ENCODE peak calls at places on chromosomes 4 and X, in four cellular contexts. One of them, this sample, is unnamed.

GRCh38 chr4:78938474-78938867 is 767 bp downstream of the PAQR3 start:
- DNase-seq in Peyer's patch: no peak
- DNase-seq in tibial nerve: no peak
- DNase-seq in A549: no peak
- DNase-seq in this sample: no peak

GRCh38 chr4:111435986-111436744 is 709.1 kb upstream of the FAM241A start:
- DNase-seq in Peyer's patch: no peak
- DNase-seq in tibial nerve: no peak
- DNase-seq in A549: no peak
- DNase-seq in this sample: no peak

GRCh38 chrX:96685205-96686099 is 810 bp downstream of the DIAPH2 start:
- DNase-seq in A549: peak; percentile 42
- DNase-seq in tibial nerve: no peak
- DNase-seq in Peyer's patch: peak; percentile 17
- DNase-seq in this sample: peak; percentile 7

GRCh38 chr4:8391972-8392371 is 48.6 kb downstream of the ACOX3 start:
- DNase-seq in A549: no peak
- DNase-seq in Peyer's patch: no peak
- DNase-seq in tibial nerve: no peak
- DNase-seq in this sample: peak; percentile 30

GRCh38 chr4:113447695-113448265 is 313.8 kb downstream of the CAMK2D start:
- DNase-seq in Peyer's patch: no peak
- DNase-seq in A549: no peak
- DNase-seq in tibial nerve: no peak
- DNase-seq in this sample: no peak

GRCh38 chr4:181432347-181432746 is 810.9 kb upstream of the TENM3 start:
- DNase-seq in tibial nerve: no peak
- DNase-seq in Peyer's patch: no peak
- DNase-seq in A549: no peak
- DNase-seq in this sample: no peak

GRCh38 chr4:76127754-76128153 is 20.4 kb downstream of the NUP54 start:
- DNase-seq in A549: no peak
- DNase-seq in tibial nerve: no peak
- DNase-seq in Peyer's patch: no peak
- DNase-seq in this sample: no peak

GRCh38 chrX:56802921-56803848 is 74.1 kb downstream of the NBDY start:
- DNase-seq in tibial nerve: peak; percentile 22
- DNase-seq in A549: no peak
- DNase-seq in Peyer's patch: peak; percentile 71
- DNase-seq in this sample: no peak

GRCh38 chrX:446243-446642 is 59.5 kb upstream of the PPP2R3B start:
- DNase-seq in tibial nerve: no peak
- DNase-seq in Peyer's patch: no peak
- DNase-seq in A549: no peak
- DNase-seq in this sample: no peak

GRCh38 chr4:73499996-73500765 is 18.6 kb downstream of the AFM start:
- DNase-seq in tibial nerve: no peak
- DNase-seq in Peyer's patch: no peak
- DNase-seq in A549: no peak
- DNase-seq in this sample: no peak

GRCh38 chrX:40933132-40934078 is 151.8 kb upstream of the USP9X start:
- DNase-seq in Peyer's patch: no peak
- DNase-seq in A549: peak; percentile 36
- DNase-seq in tibial nerve: no peak
- DNase-seq in this sample: no peak

GRCh38 chrX:24259544-24260240 is 54.2 kb downstream of the SUPT20HL2 start:
- DNase-seq in Peyer's patch: no peak
- DNase-seq in tibial nerve: no peak
- DNase-seq in A549: peak; percentile 76
- DNase-seq in this sample: no peak

GRCh38 chr4:184331155-184331995 is 113.7 kb upstream of the ENPP6 start:
- DNase-seq in A549: no peak
- DNase-seq in tibial nerve: peak; percentile 28
- DNase-seq in Peyer's patch: no peak
- DNase-seq in this sample: no peak

GRCh38 chr4:72971572-72971971 is 97.9 kb downstream of the COX18 start:
- DNase-seq in A549: peak; percentile 58
- DNase-seq in tibial nerve: no peak
- DNase-seq in Peyer's patch: no peak
- DNase-seq in this sample: no peak

GRCh38 chr4:181874582-181874981 is 368.6 kb upstream of the TENM3 start:
- DNase-seq in tibial nerve: no peak
- DNase-seq in Peyer's patch: no peak
- DNase-seq in A549: no peak
- DNase-seq in this sample: no peak

GRCh38 chrX:129773649-129774458 is 5.9 kb upstream of the SASH3 start:
- DNase-seq in tibial nerve: no peak
- DNase-seq in Peyer's patch: no peak
- DNase-seq in A549: no peak
- DNase-seq in this sample: no peak

GRCh38 chr4:138669479-138670165 is 346.0 kb upstream of the NOCT start:
- DNase-seq in tibial nerve: no peak
- DNase-seq in Peyer's patch: no peak
- DNase-seq in A549: no peak
- DNase-seq in this sample: no peak

GRCh38 chrX:31099536-31100090 is 27.8 kb upstream of the FTHL17 start:
- DNase-seq in A549: no peak
- DNase-seq in Peyer's patch: no peak
- DNase-seq in tibial nerve: no peak
- DNase-seq in this sample: no peak

GRCh38 chr4:36676139-36677050 is 395.0 kb downstream of the DTHD1 start:
- DNase-seq in A549: no peak
- DNase-seq in tibial nerve: no peak
- DNase-seq in Peyer's patch: no peak
- DNase-seq in this sample: no peak

GRCh38 chr4:84914686-84915395 is 51.6 kb downstream of the WDFY3 start:
- DNase-seq in A549: no peak
- DNase-seq in Peyer's patch: no peak
- DNase-seq in tibial nerve: no peak
- DNase-seq in this sample: no peak

GRCh38 chr4:187387709-187388108 is 607.9 kb upstream of the ZFP42 start:
- DNase-seq in tibial nerve: no peak
- DNase-seq in Peyer's patch: no peak
- DNase-seq in A549: peak; percentile 25
- DNase-seq in this sample: no peak

GRCh38 chr4:41693629-41694028 is 54.9 kb downstream of the PHOX2B start:
- DNase-seq in tibial nerve: no peak
- DNase-seq in Peyer's patch: no peak
- DNase-seq in A549: peak; percentile 45
- DNase-seq in this sample: no peak

GRCh38 chr4:102610007-102610406 is 108.8 kb downstream of the NFKB1 start:
- DNase-seq in Peyer's patch: no peak
- DNase-seq in tibial nerve: no peak
- DNase-seq in A549: no peak
- DNase-seq in this sample: no peak

GRCh38 chrX:39969099-39969825 is 128.5 kb downstream of the BCOR start:
- DNase-seq in tibial nerve: no peak
- DNase-seq in Peyer's patch: peak; percentile 28
- DNase-seq in A549: no peak
- DNase-seq in this sample: no peak

GRCh38 chr4:24192018-24192641 is 302.3 kb upstream of the PPARGC1A start:
- DNase-seq in tibial nerve: no peak
- DNase-seq in Peyer's patch: no peak
- DNase-seq in A549: no peak
- DNase-seq in this sample: no peak

GRCh38 chr4:72857216-72857615 is 212.3 kb downstream of the COX18 start:
- DNase-seq in A549: no peak
- DNase-seq in Peyer's patch: no peak
- DNase-seq in tibial nerve: no peak
- DNase-seq in this sample: no peak

DNA sequence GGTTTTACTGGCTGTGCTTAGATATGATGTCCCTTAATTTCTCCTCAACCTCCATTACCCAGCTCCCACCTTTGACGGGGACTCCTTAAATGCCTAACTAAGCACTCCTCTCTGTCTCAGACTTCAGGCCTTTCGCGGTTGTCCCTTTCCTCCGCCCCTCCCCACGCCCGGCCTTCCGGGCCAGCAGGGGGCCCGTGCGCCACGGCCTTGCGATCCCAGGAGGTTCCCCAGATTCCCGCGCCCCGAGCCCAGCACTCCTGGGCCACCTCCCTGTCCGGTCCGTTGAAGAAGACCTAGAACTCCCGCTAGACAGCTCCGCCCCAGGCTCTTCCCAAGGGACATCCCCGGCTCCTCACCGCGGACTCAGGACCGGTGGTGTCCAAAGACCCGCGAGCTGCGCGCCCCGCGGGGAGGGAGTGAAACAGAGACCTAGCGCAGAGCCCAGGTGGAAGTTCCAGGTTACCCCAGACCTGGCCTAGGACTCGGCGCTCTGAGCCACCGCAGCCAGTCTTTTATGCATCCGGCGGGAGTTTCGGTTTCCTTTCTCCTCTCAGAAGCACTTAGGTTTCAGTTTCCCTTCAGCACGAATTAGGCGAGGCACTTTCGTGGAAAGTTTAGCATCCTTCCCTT is at the start of gene DDX60:
- DNase-seq in A549: peak; percentile 75
- DNase-seq in Peyer's patch: peak; percentile 78
- DNase-seq in tibial nerve: peak; percentile 26
- DNase-seq in this sample: peak; percentile 51
- TF ChIP-seq POLR2A in A549: peak; percentile 33
- TF ChIP-seq POLR2A in Peyer's patch: peak; percentile 47
- TF ChIP-seq POLR2A in tibial nerve: no peak
- TF ChIP-seq POLR2A in this sample: peak; percentile 28

GRCh38 chr4:38139187-38139586 is 179.0 kb downstream of the PTTG2 start:
- DNase-seq in A549: no peak
- DNase-seq in Peyer's patch: no peak
- DNase-seq in tibial nerve: no peak
- DNase-seq in this sample: no peak

GRCh38 chr4:38145033-38145673 is 185.0 kb downstream of the PTTG2 start:
- DNase-seq in tibial nerve: no peak
- DNase-seq in A549: no peak
- DNase-seq in Peyer's patch: no peak
- DNase-seq in this sample: no peak

GRCh38 chr4:38144029-38144428 is 183.8 kb downstream of the PTTG2 start:
- DNase-seq in tibial nerve: no peak
- DNase-seq in A549: no peak
- DNase-seq in Peyer's patch: no peak
- DNase-seq in this sample: no peak

GRCh38 chr4:38140643-38141203 is 180.5 kb downstream of the PTTG2 start:
- DNase-seq in tibial nerve: no peak
- DNase-seq in A549: no peak
- DNase-seq in Peyer's patch: no peak
- DNase-seq in this sample: no peak

DNA sequence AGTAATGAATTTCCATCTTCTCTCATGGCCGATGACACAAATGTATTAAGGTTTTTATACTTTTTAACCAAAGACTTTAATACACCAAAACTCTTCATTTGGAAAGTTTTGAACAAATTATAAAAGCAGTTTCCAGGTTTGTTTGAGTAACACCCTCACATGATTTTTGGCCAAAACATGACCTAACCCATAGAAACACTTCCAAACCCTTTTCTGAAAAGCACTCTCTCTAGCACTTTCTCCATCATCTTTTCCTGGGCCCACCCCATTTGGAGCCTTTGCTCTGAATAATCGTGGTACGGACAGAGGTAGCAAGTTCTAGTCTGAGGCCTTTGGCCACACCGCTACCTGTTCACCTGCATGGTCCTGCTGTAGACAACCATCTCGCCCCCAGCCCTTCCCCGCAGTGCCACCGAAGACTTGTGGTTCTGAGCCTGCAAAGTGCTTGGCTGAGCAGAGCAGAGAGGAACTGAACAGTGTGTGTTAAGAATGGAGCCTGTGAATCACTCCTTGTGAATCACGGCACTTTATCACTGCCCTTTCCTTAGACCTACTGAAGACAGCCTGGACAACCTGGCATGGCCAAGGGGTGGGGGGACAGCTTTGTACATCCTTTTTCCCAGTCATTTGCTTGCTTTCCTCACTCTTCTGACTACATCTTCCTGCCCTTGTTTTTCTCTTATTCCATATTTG is 181.8 kb downstream of the PTTG2 start:
- DNase-seq in tibial nerve: no peak
- DNase-seq in A549: no peak
- DNase-seq in Peyer's patch: no peak
- DNase-seq in this sample: peak; percentile 38
- TF ChIP-seq POLR2A in tibial nerve: no peak
- TF ChIP-seq POLR2A in A549: no peak
- TF ChIP-seq POLR2A in Peyer's patch: no peak
- TF ChIP-seq POLR2A in this sample: no peak

GRCh38 chrX:69506617-69507499 is 2.7 kb downstream of the NALF2 start:
- DNase-seq in tibial nerve: no peak
- DNase-seq in A549: no peak
- DNase-seq in Peyer's patch: no peak
- DNase-seq in this sample: peak; percentile 13

GRCh38 chrX:69508610-69509009 is 4.5 kb downstream of the NALF2 start:
- DNase-seq in tibial nerve: no peak
- DNase-seq in Peyer's patch: no peak
- DNase-seq in A549: no peak
- DNase-seq in this sample: no peak

GRCh38 chrX:69507500-69507789 is 3.3 kb downstream of the NALF2 start:
- DNase-seq in A549: no peak
- DNase-seq in Peyer's patch: no peak
- DNase-seq in tibial nerve: no peak
- DNase-seq in this sample: no peak

GRCh38 chrX:69510137-69510715 is 6.1 kb downstream of the NALF2 start:
- DNase-seq in tibial nerve: no peak
- DNase-seq in Peyer's patch: no peak
- DNase-seq in A549: no peak
- DNase-seq in this sample: no peak

DNA sequence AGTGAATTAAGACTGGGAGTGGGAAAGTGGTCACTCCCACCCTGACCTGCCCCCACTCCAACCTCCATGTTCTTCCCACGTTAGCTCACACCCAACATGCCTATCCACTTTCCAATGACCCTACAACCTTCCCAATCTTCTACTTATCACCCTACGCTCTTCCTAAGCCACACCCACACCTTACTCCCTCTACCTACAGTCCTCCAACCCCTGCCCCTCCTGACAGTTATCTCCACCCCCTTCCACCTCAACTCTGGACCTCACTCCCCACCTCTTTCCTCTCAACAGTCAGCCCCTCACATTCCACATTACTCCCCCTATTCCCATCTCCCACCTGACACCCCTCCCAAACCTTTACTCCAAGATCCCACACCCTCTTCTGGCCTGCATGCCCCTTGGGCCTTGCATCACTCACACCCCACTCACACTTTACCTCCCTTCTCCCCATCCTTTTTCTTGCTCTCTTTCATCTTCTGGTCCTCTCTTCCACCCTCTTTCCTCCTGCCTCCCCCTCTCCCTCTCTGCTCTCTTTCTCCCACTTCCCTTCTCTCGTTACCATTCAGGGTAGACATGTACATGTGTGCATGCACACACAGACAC is 6.9 kb downstream of the NALF2 start:
- DNase-seq in A549: no peak
- DNase-seq in Peyer's patch: no peak
- DNase-seq in tibial nerve: no peak
- DNase-seq in this sample: no peak
- TF ChIP-seq POLR2A in A549: no peak
- TF ChIP-seq POLR2A in Peyer's patch: no peak
- TF ChIP-seq POLR2A in tibial nerve: no peak
- TF ChIP-seq POLR2A in this sample: no peak

DNA sequence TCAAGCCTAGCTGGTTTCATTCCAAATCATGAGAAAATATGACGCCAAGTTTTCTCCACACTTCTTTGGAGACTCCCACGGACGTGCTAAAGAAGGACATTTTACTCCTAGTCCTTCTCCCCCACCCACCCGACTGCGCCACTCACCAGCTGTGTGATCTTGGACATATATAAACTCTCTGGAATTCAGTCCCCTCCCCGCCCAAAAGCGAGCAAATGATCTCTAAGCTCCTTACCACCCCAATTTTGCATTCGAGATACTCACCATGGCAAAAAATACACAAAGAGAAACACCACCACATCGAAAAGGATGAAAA is 21.9 kb downstream of the FABP2 start:
- DNase-seq in tibial nerve: no peak
- DNase-seq in A549: no peak
- DNase-seq in Peyer's patch: peak; percentile 42
- DNase-seq in this sample: no peak
- TF ChIP-seq POLR2A in tibial nerve: no peak
- TF ChIP-seq POLR2A in A549: no peak
- TF ChIP-seq POLR2A in Peyer's patch: no peak
- TF ChIP-seq POLR2A in this sample: no peak